ENCODE peak calls at places on chromosomes 1 and 21, in nine cellular contexts. One of them, this sample, is unnamed.

GRCh38 chr1:115041654-115042053 is 12.0 kb downstream of the TSHB start:
- DNase-seq in thoracic aorta: no peak
- DNase-seq in GM04504: no peak
- DNase-seq in brain microvascular endothelial cell: no peak
- DNase-seq in Right ventricle myocardium superior: no peak
- DNase-seq in left lobe of liver: no peak
- DNase-seq in iris pigment epithelial cell: peak
- DNase-seq in dermis microvascular lymphatic vessel endothelial cell: no peak
- DNase-seq in left lung: no peak
- DNase-seq in this sample: no peak

GRCh38 chr21:42991992-42992740 is 17.8 kb downstream of the PKNOX1 start:
- DNase-seq in thoracic aorta: no peak
- DNase-seq in GM04504: peak
- DNase-seq in brain microvascular endothelial cell: peak
- DNase-seq in Right ventricle myocardium superior: peak
- DNase-seq in left lobe of liver: no peak
- DNase-seq in iris pigment epithelial cell: peak
- DNase-seq in dermis microvascular lymphatic vessel endothelial cell: no peak
- DNase-seq in left lung: no peak
- DNase-seq in this sample: peak

GRCh38 chr1:81670286-81670685 is 130.4 kb upstream of the ADGRL2 start:
- DNase-seq in thoracic aorta: peak
- DNase-seq in GM04504: peak
- DNase-seq in brain microvascular endothelial cell: peak
- DNase-seq in Right ventricle myocardium superior: peak
- DNase-seq in left lobe of liver: peak
- DNase-seq in iris pigment epithelial cell: peak
- DNase-seq in dermis microvascular lymphatic vessel endothelial cell: no peak
- DNase-seq in left lung: no peak
- DNase-seq in this sample: peak

GRCh38 chr21:32256873-32257620 is 21.8 kb downstream of the MIS18A start:
- DNase-seq in thoracic aorta: peak
- DNase-seq in GM04504: peak
- DNase-seq in brain microvascular endothelial cell: peak
- DNase-seq in Right ventricle myocardium superior: peak
- DNase-seq in left lobe of liver: peak
- DNase-seq in iris pigment epithelial cell: peak
- DNase-seq in dermis microvascular lymphatic vessel endothelial cell: peak
- DNase-seq in left lung: no peak
- DNase-seq in this sample: peak

GRCh38 chr1:113966013-113966412 is 13.3 kb upstream of the OLFML3 start:
- DNase-seq in thoracic aorta: no peak
- DNase-seq in GM04504: no peak
- DNase-seq in brain microvascular endothelial cell: peak
- DNase-seq in Right ventricle myocardium superior: no peak
- DNase-seq in left lobe of liver: no peak
- DNase-seq in iris pigment epithelial cell: peak
- DNase-seq in dermis microvascular lymphatic vessel endothelial cell: no peak
- DNase-seq in left lung: no peak
- DNase-seq in this sample: no peak

GRCh38 chr1:11653101-11653601 is 1.1 kb downstream of the FBXO2 start:
- DNase-seq in thoracic aorta: no peak
- DNase-seq in GM04504: no peak
- DNase-seq in brain microvascular endothelial cell: no peak
- DNase-seq in Right ventricle myocardium superior: no peak
- DNase-seq in left lobe of liver: no peak
- DNase-seq in iris pigment epithelial cell: no peak
- DNase-seq in dermis microvascular lymphatic vessel endothelial cell: no peak
- DNase-seq in left lung: no peak
- DNase-seq in this sample: no peak

GRCh38 chr1:109327285-109327684 is 20.5 kb upstream of the MYBPHL start:
- DNase-seq in thoracic aorta: no peak
- DNase-seq in GM04504: no peak
- DNase-seq in brain microvascular endothelial cell: no peak
- DNase-seq in Right ventricle myocardium superior: no peak
- DNase-seq in left lobe of liver: peak
- DNase-seq in iris pigment epithelial cell: no peak
- DNase-seq in dermis microvascular lymphatic vessel endothelial cell: no peak
- DNase-seq in left lung: no peak
- DNase-seq in this sample: no peak

GRCh38 chr1:167880570-167880969 is 33.4 kb downstream of the ADCY10 start:
- DNase-seq in thoracic aorta: no peak
- DNase-seq in GM04504: no peak
- DNase-seq in brain microvascular endothelial cell: peak
- DNase-seq in Right ventricle myocardium superior: no peak
- DNase-seq in left lobe of liver: no peak
- DNase-seq in iris pigment epithelial cell: peak
- DNase-seq in dermis microvascular lymphatic vessel endothelial cell: no peak
- DNase-seq in left lung: no peak
- DNase-seq in this sample: no peak

GRCh38 chr1:173002891-173003582 is 47.7 kb downstream of the TNFSF18 start:
- DNase-seq in thoracic aorta: no peak
- DNase-seq in GM04504: peak
- DNase-seq in brain microvascular endothelial cell: peak
- DNase-seq in Right ventricle myocardium superior: no peak
- DNase-seq in left lobe of liver: no peak
- DNase-seq in iris pigment epithelial cell: peak
- DNase-seq in dermis microvascular lymphatic vessel endothelial cell: no peak
- DNase-seq in left lung: no peak
- DNase-seq in this sample: peak

GRCh38 chr1:32592953-32593352 is 53.7 kb downstream of the ZBTB8A start:
- DNase-seq in thoracic aorta: no peak
- DNase-seq in GM04504: peak
- DNase-seq in brain microvascular endothelial cell: peak
- DNase-seq in Right ventricle myocardium superior: no peak
- DNase-seq in left lobe of liver: no peak
- DNase-seq in iris pigment epithelial cell: peak
- DNase-seq in dermis microvascular lymphatic vessel endothelial cell: no peak
- DNase-seq in left lung: no peak
- DNase-seq in this sample: no peak

GRCh38 chr1:183069562-183070216 is 46.5 kb downstream of the LAMC1 start:
- DNase-seq in thoracic aorta: no peak
- DNase-seq in GM04504: no peak
- DNase-seq in brain microvascular endothelial cell: no peak
- DNase-seq in Right ventricle myocardium superior: no peak
- DNase-seq in left lobe of liver: no peak
- DNase-seq in iris pigment epithelial cell: no peak
- DNase-seq in dermis microvascular lymphatic vessel endothelial cell: no peak
- DNase-seq in left lung: no peak
- DNase-seq in this sample: no peak

GRCh38 chr1:17113973-17114372 is 5.3 kb downstream of the PADI2 start:
- DNase-seq in thoracic aorta: no peak
- DNase-seq in GM04504: no peak
- DNase-seq in brain microvascular endothelial cell: no peak
- DNase-seq in Right ventricle myocardium superior: peak
- DNase-seq in left lobe of liver: no peak
- DNase-seq in iris pigment epithelial cell: no peak
- DNase-seq in dermis microvascular lymphatic vessel endothelial cell: no peak
- DNase-seq in left lung: no peak
- DNase-seq in this sample: no peak

GRCh38 chr1:10074059-10074854 is 41.5 kb downstream of the UBE4B start:
- DNase-seq in thoracic aorta: peak
- DNase-seq in GM04504: peak
- DNase-seq in brain microvascular endothelial cell: peak
- DNase-seq in Right ventricle myocardium superior: no peak
- DNase-seq in left lobe of liver: no peak
- DNase-seq in iris pigment epithelial cell: peak
- DNase-seq in dermis microvascular lymphatic vessel endothelial cell: peak
- DNase-seq in left lung: peak
- DNase-seq in this sample: peak

GRCh38 chr21:26842976-26843911 is 2.0 kb downstream of the ADAMTS1 start:
- DNase-seq in thoracic aorta: peak
- DNase-seq in GM04504: peak
- DNase-seq in brain microvascular endothelial cell: peak
- DNase-seq in Right ventricle myocardium superior: peak
- DNase-seq in left lobe of liver: peak
- DNase-seq in iris pigment epithelial cell: peak
- DNase-seq in dermis microvascular lymphatic vessel endothelial cell: no peak
- DNase-seq in left lung: peak
- DNase-seq in this sample: peak